ENCODE peak calls at places on chromosomes 11 and 22, in eight cellular contexts. One of them, this sample, is unnamed.
A peak's percentile ranks its signal among the peaks of the same experiment; 100 is the strongest.

GRCh38 chr22:43136255-43136654 is 6.9 kb downstream of the MCAT start:
- DNase-seq in CD4-positive, alpha-beta T cell: no peak
- DNase-seq in NCI-H345: no peak
- DNase-seq in frontal cortex: peak; percentile 58
- DNase-seq in stimulated activated CD4-positive, alpha-beta T cell treated with anti-CD3 and anti-CD28 coated beads, Interleukin-2, amount 100 ng/mL, for 48 hours: peak; percentile 14
- DNase-seq in pancreas: no peak
- DNase-seq in RCC 7860: no peak
- DNase-seq in anterior cingulate cortex: no peak
- DNase-seq in this sample: peak; percentile 48

GRCh38 chr11:116861539-116861938 is 24.1 kb upstream of the APOA1 start:
- DNase-seq in RCC 7860: peak; percentile 64
- DNase-seq in frontal cortex: no peak
- DNase-seq in NCI-H345: no peak
- DNase-seq in CD4-positive, alpha-beta T cell: no peak
- DNase-seq in stimulated activated CD4-positive, alpha-beta T cell treated with anti-CD3 and anti-CD28 coated beads, Interleukin-2, amount 100 ng/mL, for 48 hours: no peak
- DNase-seq in pancreas: no peak
- DNase-seq in anterior cingulate cortex: no peak
- DNase-seq in this sample: peak; percentile 69

GRCh38 chr11:112968988-112969714 is 7.9 kb downstream of the NCAM1 start:
- DNase-seq in pancreas: no peak
- DNase-seq in NCI-H345: no peak
- DNase-seq in stimulated activated CD4-positive, alpha-beta T cell treated with anti-CD3 and anti-CD28 coated beads, Interleukin-2, amount 100 ng/mL, for 48 hours: no peak
- DNase-seq in RCC 7860: peak; percentile 71
- DNase-seq in anterior cingulate cortex: no peak
- DNase-seq in CD4-positive, alpha-beta T cell: no peak
- DNase-seq in frontal cortex: no peak
- DNase-seq in this sample: no peak

GRCh38 chr22:31938258-31938657 is 6.1 kb upstream of the YWHAH start:
- DNase-seq in pancreas: no peak
- DNase-seq in stimulated activated CD4-positive, alpha-beta T cell treated with anti-CD3 and anti-CD28 coated beads, Interleukin-2, amount 100 ng/mL, for 48 hours: no peak
- DNase-seq in frontal cortex: no peak
- DNase-seq in CD4-positive, alpha-beta T cell: no peak
- DNase-seq in NCI-H345: no peak
- DNase-seq in anterior cingulate cortex: no peak
- DNase-seq in RCC 7860: no peak
- DNase-seq in this sample: no peak

GRCh38 chr22:22824340-22825212 is 63.0 kb upstream of the IGLL5 start:
- DNase-seq in pancreas: no peak
- DNase-seq in stimulated activated CD4-positive, alpha-beta T cell treated with anti-CD3 and anti-CD28 coated beads, Interleukin-2, amount 100 ng/mL, for 48 hours: no peak
- DNase-seq in anterior cingulate cortex: no peak
- DNase-seq in RCC 7860: no peak
- DNase-seq in frontal cortex: no peak
- DNase-seq in CD4-positive, alpha-beta T cell: no peak
- DNase-seq in NCI-H345: no peak
- DNase-seq in this sample: no peak

GRCh38 chr11:34809191-34810106 is 106.7 kb downstream of the APIP start:
- DNase-seq in frontal cortex: no peak
- DNase-seq in anterior cingulate cortex: no peak
- DNase-seq in pancreas: no peak
- DNase-seq in RCC 7860: no peak
- DNase-seq in NCI-H345: no peak
- DNase-seq in stimulated activated CD4-positive, alpha-beta T cell treated with anti-CD3 and anti-CD28 coated beads, Interleukin-2, amount 100 ng/mL, for 48 hours: no peak
- DNase-seq in CD4-positive, alpha-beta T cell: no peak
- DNase-seq in this sample: peak; percentile 84

GRCh38 chr11:134864233-134864967 is 452.4 kb upstream of the B3GAT1 start:
- DNase-seq in pancreas: no peak
- DNase-seq in CD4-positive, alpha-beta T cell: no peak
- DNase-seq in NCI-H345: no peak
- DNase-seq in stimulated activated CD4-positive, alpha-beta T cell treated with anti-CD3 and anti-CD28 coated beads, Interleukin-2, amount 100 ng/mL, for 48 hours: no peak
- DNase-seq in anterior cingulate cortex: no peak
- DNase-seq in frontal cortex: no peak
- DNase-seq in RCC 7860: no peak
- DNase-seq in this sample: no peak

GRCh38 chr11:74648894-74649293 is 56.5 kb downstream of the POLD3 start:
- DNase-seq in stimulated activated CD4-positive, alpha-beta T cell treated with anti-CD3 and anti-CD28 coated beads, Interleukin-2, amount 100 ng/mL, for 48 hours: no peak
- DNase-seq in RCC 7860: no peak
- DNase-seq in frontal cortex: no peak
- DNase-seq in pancreas: no peak
- DNase-seq in CD4-positive, alpha-beta T cell: no peak
- DNase-seq in NCI-H345: no peak
- DNase-seq in anterior cingulate cortex: no peak
- DNase-seq in this sample: no peak

GRCh38 chr22:28075260-28075981 is 156.4 kb upstream of the PITPNB start:
- DNase-seq in NCI-H345: no peak
- DNase-seq in RCC 7860: peak; percentile 48
- DNase-seq in frontal cortex: peak; percentile 24
- DNase-seq in stimulated activated CD4-positive, alpha-beta T cell treated with anti-CD3 and anti-CD28 coated beads, Interleukin-2, amount 100 ng/mL, for 48 hours: no peak
- DNase-seq in CD4-positive, alpha-beta T cell: no peak
- DNase-seq in pancreas: no peak
- DNase-seq in anterior cingulate cortex: no peak
- DNase-seq in this sample: peak; percentile 62

This sample was measured in epithelial cell of esophagus.